ENCODE peak calls at places on chromosomes 12 and 14, in four cellular contexts. One of them, this sample, is unnamed. For H3K9me3, the result is how much of the 10 kb centered on the place peaks cover.

GRCh38 chr12:13780453-13780852 is 200.9 kb downstream of the GRIN2B start:
- DNase-seq in upper lobe of left lung: no peak
- DNase-seq in sigmoid colon: no peak
- DNase-seq in HCT116: no peak
- DNase-seq in this sample: no peak

GRCh38 chr12:64806593-64806992 is 17.9 kb upstream of the TBC1D30 start:
- DNase-seq in upper lobe of left lung: no peak
- DNase-seq in sigmoid colon: no peak
- DNase-seq in HCT116: no peak
- DNase-seq in this sample: no peak

GRCh38 chr14:32934891-32935633 is 3.6 kb upstream of the NPAS3 start:
- DNase-seq in HCT116: no peak
- DNase-seq in sigmoid colon: peak
- DNase-seq in upper lobe of left lung: no peak
- DNase-seq in this sample: no peak

GRCh38 chr12:50201987-50202521 is 34.9 kb upstream of the CERS5 start:
- DNase-seq in sigmoid colon: no peak
- DNase-seq in upper lobe of left lung: peak
- DNase-seq in HCT116: peak
- DNase-seq in this sample: peak

GRCh38 chr14:104299993-104300761 is 161.8 kb downstream of the KIF26A start:
- DNase-seq in HCT116: no peak
- DNase-seq in upper lobe of left lung: no peak
- DNase-seq in sigmoid colon: no peak
- DNase-seq in this sample: no peak

GRCh38 chr14:53741379-53742225 is 215.0 kb downstream of the BMP4 start:
- DNase-seq in sigmoid colon: no peak
- DNase-seq in upper lobe of left lung: no peak
- DNase-seq in HCT116: no peak
- DNase-seq in this sample: no peak

GRCh38 chr12:15797818-15798217 is 8.6 kb upstream of the EPS8 start:
- DNase-seq in sigmoid colon: no peak
- DNase-seq in HCT116: no peak
- DNase-seq in upper lobe of left lung: no peak
- DNase-seq in this sample: no peak

GRCh38 chr12:97756066-97756701 is 293.6 kb downstream of the RMST start:
- DNase-seq in HCT116: no peak
- DNase-seq in upper lobe of left lung: no peak
- DNase-seq in sigmoid colon: no peak
- DNase-seq in this sample: no peak

GRCh38 chr12:124233846-124234620 is 60.9 kb upstream of the RFLNA start:
- DNase-seq in HCT116: no peak
- DNase-seq in upper lobe of left lung: no peak
- DNase-seq in sigmoid colon: no peak
- DNase-seq in this sample: no peak

GRCh38 chr12:3881208-3881980 is 8.2 kb upstream of the PARP11 start:
- DNase-seq in upper lobe of left lung: no peak
- DNase-seq in sigmoid colon: no peak
- DNase-seq in HCT116: no peak
- DNase-seq in this sample: no peak
- H3K4me3 ChIP-seq in upper lobe of left lung: no peak
- H3K4me3 ChIP-seq in sigmoid colon: no peak
- H3K4me3 ChIP-seq in HCT116: no peak
- H3K4me3 ChIP-seq in this sample: no peak

GRCh38 chr14:82238649-82239048 is 705.0 kb upstream of the SEL1L start:
- DNase-seq in sigmoid colon: no peak
- DNase-seq in HCT116: no peak
- DNase-seq in upper lobe of left lung: no peak
- DNase-seq in this sample: no peak
- H3K9me3 ChIP-seq in sigmoid colon: under half
- H3K9me3 ChIP-seq in HCT116: under half
- H3K9me3 ChIP-seq in upper lobe of left lung: under half
- H3K9me3 ChIP-seq in this sample: under half

GRCh38 chr14:30221546-30221945 is 293.9 kb upstream of the PRKD1 start:
- DNase-seq in upper lobe of left lung: no peak
- DNase-seq in sigmoid colon: no peak
- DNase-seq in HCT116: no peak
- DNase-seq in this sample: no peak
- TF ChIP-seq POLR2AphosphoS5 in upper lobe of left lung: no peak
- TF ChIP-seq POLR2AphosphoS5 in sigmoid colon: no peak
- TF ChIP-seq POLR2AphosphoS5 in HCT116: no peak
- TF ChIP-seq POLR2AphosphoS5 in this sample: no peak

DNA sequence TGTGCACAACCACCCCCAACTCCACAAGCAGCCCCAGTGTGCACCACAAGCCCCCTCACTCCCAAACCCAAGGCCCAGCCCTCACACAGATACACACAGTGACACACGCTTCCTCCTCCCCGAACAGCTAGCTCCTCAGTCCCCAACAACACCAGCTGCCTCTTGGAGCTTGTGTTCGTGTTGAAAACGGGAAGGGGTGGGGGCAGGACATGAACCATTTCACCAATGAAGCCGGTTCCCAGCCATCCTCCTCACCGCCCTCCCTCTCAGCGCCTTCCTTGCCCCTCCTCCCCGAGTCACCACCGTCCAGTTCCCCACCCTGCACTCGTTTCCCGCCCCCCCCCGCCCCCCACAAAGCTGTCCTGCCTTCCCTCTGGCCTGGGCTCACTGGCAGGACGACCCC is 349 bp upstream of the GPR162 start:
- DNase-seq in HCT116: no peak
- DNase-seq in sigmoid colon: peak
- DNase-seq in upper lobe of left lung: peak
- DNase-seq in this sample: peak
- H3K4me3 ChIP-seq in HCT116: peak
- H3K4me3 ChIP-seq in sigmoid colon: peak
- H3K4me3 ChIP-seq in upper lobe of left lung: peak
- H3K4me3 ChIP-seq in this sample: peak

GRCh38 chr14:28896337-28896736 is 129.8 kb downstream of the FOXG1 start:
- DNase-seq in HCT116: no peak
- DNase-seq in upper lobe of left lung: no peak
- DNase-seq in sigmoid colon: no peak
- DNase-seq in this sample: no peak
- H3K9me3 ChIP-seq in HCT116: under half
- H3K9me3 ChIP-seq in upper lobe of left lung: under half
- H3K9me3 ChIP-seq in sigmoid colon: under half
- H3K9me3 ChIP-seq in this sample: under half

GRCh38 chr14:52607061-52607460 is 54.4 kb downstream of the GPR137C start:
- DNase-seq in sigmoid colon: no peak
- DNase-seq in HCT116: no peak
- DNase-seq in upper lobe of left lung: no peak
- DNase-seq in this sample: no peak
- TF ChIP-seq POLR2AphosphoS5 in sigmoid colon: no peak
- TF ChIP-seq POLR2AphosphoS5 in HCT116: no peak
- TF ChIP-seq POLR2AphosphoS5 in upper lobe of left lung: no peak
- TF ChIP-seq POLR2AphosphoS5 in this sample: no peak

DNA sequence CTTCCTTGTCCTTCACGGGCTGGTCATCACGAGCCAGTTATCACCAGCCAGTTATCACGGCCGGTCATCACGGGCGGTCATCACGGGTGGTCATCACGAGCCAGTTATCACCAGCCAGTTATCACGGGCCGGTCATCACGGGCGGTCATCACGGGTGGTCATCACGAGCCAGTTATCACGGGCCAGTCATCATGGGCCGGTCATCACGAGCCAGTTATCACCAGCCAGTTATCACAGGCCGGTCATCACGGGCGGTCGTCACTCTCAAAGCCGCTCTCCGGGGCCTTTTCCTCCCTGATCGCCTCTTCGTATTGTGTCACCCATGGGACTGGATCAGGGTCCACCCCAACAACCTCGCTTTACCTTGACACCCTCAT is 13.9 kb upstream of the FBRSL1 start:
- DNase-seq in upper lobe of left lung: no peak
- DNase-seq in HCT116: no peak
- DNase-seq in sigmoid colon: no peak
- DNase-seq in this sample: no peak
- H3K4me3 ChIP-seq in upper lobe of left lung: no peak
- H3K4me3 ChIP-seq in HCT116: no peak
- H3K4me3 ChIP-seq in sigmoid colon: no peak
- H3K4me3 ChIP-seq in this sample: no peak

GRCh38 chr12:69318225-69318624 is 30.0 kb upstream of the LYZ start:
- DNase-seq in sigmoid colon: no peak
- DNase-seq in HCT116: no peak
- DNase-seq in upper lobe of left lung: no peak
- DNase-seq in this sample: no peak
- H3K9me3 ChIP-seq in sigmoid colon: under half
- H3K9me3 ChIP-seq in HCT116: under half
- H3K9me3 ChIP-seq in upper lobe of left lung: under half
- H3K9me3 ChIP-seq in this sample: under half

GRCh38 chr14:94172545-94172944 is 1.6 kb upstream of the PPP4R4 start:
- DNase-seq in upper lobe of left lung: no peak
- DNase-seq in sigmoid colon: no peak
- DNase-seq in HCT116: no peak
- DNase-seq in this sample: no peak

GRCh38 chr14:94174622-94175402 is 690 bp downstream of the PPP4R4 start:
- DNase-seq in upper lobe of left lung: peak
- DNase-seq in HCT116: no peak
- DNase-seq in sigmoid colon: peak
- DNase-seq in this sample: no peak

GRCh38 chr14:94175403-94176146 is 1.5 kb downstream of the PPP4R4 start:
- DNase-seq in upper lobe of left lung: no peak
- DNase-seq in sigmoid colon: no peak
- DNase-seq in HCT116: no peak
- DNase-seq in this sample: no peak

GRCh38 chr14:94173471-94173884 is 644 bp upstream of the PPP4R4 start:
- DNase-seq in HCT116: no peak
- DNase-seq in upper lobe of left lung: peak
- DNase-seq in sigmoid colon: no peak
- DNase-seq in this sample: peak

DNA sequence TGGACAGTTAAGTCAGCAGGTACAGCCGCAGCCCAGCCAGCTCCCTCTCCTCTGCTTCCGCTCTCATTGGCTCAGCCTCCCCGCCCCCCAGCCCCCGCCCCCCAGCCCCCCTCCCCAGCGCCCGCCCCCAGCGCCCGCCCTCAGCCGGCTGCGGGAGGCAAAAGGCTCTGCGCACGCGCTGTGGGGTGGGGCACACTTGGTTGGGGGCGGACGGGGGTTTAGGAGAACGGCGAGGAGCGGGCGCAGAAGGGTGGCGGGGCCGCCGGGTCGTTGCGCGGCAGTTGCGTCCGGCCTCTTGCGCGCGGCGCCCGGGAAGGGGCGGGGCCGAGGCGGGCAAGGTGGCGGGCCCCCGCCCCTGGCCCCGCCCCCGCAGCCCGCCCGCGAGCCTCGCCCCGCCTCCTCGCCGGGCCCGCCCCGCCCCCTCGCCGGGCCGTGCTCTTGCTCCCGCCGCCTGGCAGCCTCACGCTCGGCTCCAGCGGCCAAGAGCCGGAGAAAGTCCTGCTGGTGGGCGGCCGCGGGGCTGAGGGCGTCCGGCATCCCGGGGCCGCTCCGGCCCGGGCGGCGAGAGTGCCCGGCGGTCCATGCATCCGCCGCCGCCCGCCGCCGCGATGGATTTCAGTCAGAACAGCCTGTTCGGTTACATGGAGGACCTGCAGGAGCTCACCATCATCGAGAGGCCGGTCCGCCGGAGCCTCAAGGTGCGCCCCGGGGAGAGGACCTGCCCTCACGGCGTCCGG is at the start of gene PPP4R4:
- DNase-seq in upper lobe of left lung: peak
- DNase-seq in HCT116: peak
- DNase-seq in sigmoid colon: peak
- DNase-seq in this sample: peak
- TF ChIP-seq POLR2AphosphoS5 in upper lobe of left lung: peak
- TF ChIP-seq POLR2AphosphoS5 in HCT116: peak
- TF ChIP-seq POLR2AphosphoS5 in sigmoid colon: no peak
- TF ChIP-seq POLR2AphosphoS5 in this sample: no peak

GRCh38 chr14:50864237-50864636 is 7.6 kb upstream of the ABHD12B start:
- DNase-seq in upper lobe of left lung: no peak
- DNase-seq in HCT116: no peak
- DNase-seq in sigmoid colon: no peak
- DNase-seq in this sample: no peak

GRCh38 chr14:50862171-50862570 is 9.7 kb upstream of the ABHD12B start:
- DNase-seq in HCT116: no peak
- DNase-seq in sigmoid colon: no peak
- DNase-seq in upper lobe of left lung: no peak
- DNase-seq in this sample: no peak

GRCh38 chr14:50860478-50861086 is 11.3 kb upstream of the ABHD12B start:
- DNase-seq in upper lobe of left lung: peak
- DNase-seq in sigmoid colon: peak
- DNase-seq in HCT116: peak
- DNase-seq in this sample: peak

GRCh38 chr14:50865677-50866076 is 6.2 kb upstream of the ABHD12B start:
- DNase-seq in sigmoid colon: no peak
- DNase-seq in HCT116: no peak
- DNase-seq in upper lobe of left lung: no peak
- DNase-seq in this sample: no peak

DNA sequence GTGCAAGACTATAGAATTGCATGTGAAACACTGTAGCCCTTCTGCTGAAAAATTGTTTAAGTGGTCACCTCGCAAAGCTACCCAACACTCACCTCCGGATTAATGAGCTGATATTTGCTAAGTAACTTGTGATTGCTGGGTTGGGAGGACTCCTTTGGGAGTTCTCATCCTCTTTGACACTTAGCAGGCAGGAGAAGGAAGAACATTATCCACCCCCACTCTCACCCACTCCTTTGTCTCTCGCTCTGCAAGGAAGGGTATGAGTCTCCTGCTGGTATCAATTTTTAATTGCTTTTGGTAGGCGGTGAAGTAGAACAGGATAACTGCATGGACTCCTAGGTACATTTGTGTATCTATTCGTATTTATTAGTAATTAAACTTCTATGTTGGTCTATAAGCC is 6.9 kb upstream of the ABHD12B start:
- DNase-seq in sigmoid colon: no peak
- DNase-seq in upper lobe of left lung: no peak
- DNase-seq in HCT116: no peak
- DNase-seq in this sample: no peak
- H3K4me3 ChIP-seq in sigmoid colon: no peak
- H3K4me3 ChIP-seq in upper lobe of left lung: no peak
- H3K4me3 ChIP-seq in HCT116: no peak
- H3K4me3 ChIP-seq in this sample: no peak